ENCODE peak calls at places on chromosomes 1 and 21, in eight cellular contexts. One of them, this sample, is unnamed.

GRCh38 chr1:82091274-82091673 is 290.5 kb downstream of the ADGRL2 start:
- DNase-seq in left lung: no peak
- DNase-seq in HL-60: no peak
- DNase-seq in kidney epithelial cell: no peak
- DNase-seq in AG04449: no peak
- DNase-seq in GM10248: no peak
- DNase-seq in fibroblast of lung: no peak
- DNase-seq in HCT116: no peak
- DNase-seq in this sample: no peak

GRCh38 chr1:36562181-36562685 is 79.5 kb upstream of the CSF3R start:
- DNase-seq in left lung: no peak
- DNase-seq in HL-60: no peak
- DNase-seq in kidney epithelial cell: no peak
- DNase-seq in AG04449: no peak
- DNase-seq in GM10248: no peak
- DNase-seq in fibroblast of lung: no peak
- DNase-seq in HCT116: no peak
- DNase-seq in this sample: no peak

GRCh38 chr1:160261526-160261877 is 847 bp downstream of the DCAF8 start:
- DNase-seq in left lung: no peak
- DNase-seq in HL-60: peak
- DNase-seq in kidney epithelial cell: peak
- DNase-seq in AG04449: peak
- DNase-seq in GM10248: peak
- DNase-seq in fibroblast of lung: peak
- DNase-seq in HCT116: no peak
- DNase-seq in this sample: no peak

GRCh38 chr21:43902441-43902840 is 37.4 kb downstream of the AGPAT3 start:
- DNase-seq in left lung: no peak
- DNase-seq in HL-60: no peak
- DNase-seq in kidney epithelial cell: no peak
- DNase-seq in AG04449: no peak
- DNase-seq in GM10248: no peak
- DNase-seq in fibroblast of lung: no peak
- DNase-seq in HCT116: no peak
- DNase-seq in this sample: no peak

GRCh38 chr1:51093566-51093965 is 8.5 kb upstream of the C1orf185 start:
- DNase-seq in left lung: no peak
- DNase-seq in HL-60: no peak
- DNase-seq in kidney epithelial cell: no peak
- DNase-seq in AG04449: peak
- DNase-seq in GM10248: no peak
- DNase-seq in fibroblast of lung: peak
- DNase-seq in HCT116: no peak
- DNase-seq in this sample: no peak

GRCh38 chr1:40980453-40981121 is 1.1 kb downstream of the CTPS1 start:
- DNase-seq in left lung: no peak
- DNase-seq in HL-60: peak
- DNase-seq in kidney epithelial cell: no peak
- DNase-seq in AG04449: no peak
- DNase-seq in GM10248: peak
- DNase-seq in fibroblast of lung: peak
- DNase-seq in HCT116: no peak
- DNase-seq in this sample: no peak

GRCh38 chr1:66438062-66438970 is 95.6 kb upstream of the SGIP1 start:
- DNase-seq in left lung: no peak
- DNase-seq in HL-60: peak
- DNase-seq in kidney epithelial cell: no peak
- DNase-seq in AG04449: no peak
- DNase-seq in GM10248: no peak
- DNase-seq in fibroblast of lung: no peak
- DNase-seq in HCT116: no peak
- DNase-seq in this sample: no peak

GRCh38 chr1:40477680-40478057 is 579 bp downstream of the ZFP69 start:
- DNase-seq in left lung: no peak
- DNase-seq in HL-60: peak
- DNase-seq in kidney epithelial cell: no peak
- DNase-seq in AG04449: no peak
- DNase-seq in GM10248: peak
- DNase-seq in fibroblast of lung: peak
- DNase-seq in HCT116: no peak
- DNase-seq in this sample: no peak

GRCh38 chr1:214901718-214902117 is 180.8 kb upstream of the KCNK2 start:
- DNase-seq in left lung: no peak
- DNase-seq in HL-60: no peak
- DNase-seq in kidney epithelial cell: no peak
- DNase-seq in AG04449: peak
- DNase-seq in GM10248: no peak
- DNase-seq in fibroblast of lung: peak
- DNase-seq in HCT116: no peak
- DNase-seq in this sample: no peak

GRCh38 chr1:155261888-155262673 is at the start of gene SCAMP3:
- DNase-seq in left lung: peak
- DNase-seq in HL-60: peak
- DNase-seq in kidney epithelial cell: peak
- DNase-seq in AG04449: peak
- DNase-seq in GM10248: peak
- DNase-seq in fibroblast of lung: peak
- DNase-seq in HCT116: peak
- DNase-seq in this sample: peak

GRCh38 chr1:155263067-155263466 is 907 bp upstream of the SCAMP3 start:
- DNase-seq in left lung: no peak
- DNase-seq in HL-60: no peak
- DNase-seq in kidney epithelial cell: no peak
- DNase-seq in AG04449: no peak
- DNase-seq in GM10248: no peak
- DNase-seq in fibroblast of lung: no peak
- DNase-seq in HCT116: no peak
- DNase-seq in this sample: no peak

GRCh38 chr1:155256101-155256852 is 994 bp upstream of the ENTREP3 start:
- DNase-seq in left lung: no peak
- DNase-seq in HL-60: no peak
- DNase-seq in kidney epithelial cell: no peak
- DNase-seq in AG04449: no peak
- DNase-seq in GM10248: no peak
- DNase-seq in fibroblast of lung: no peak
- DNase-seq in HCT116: no peak
- DNase-seq in this sample: no peak

GRCh38 chr1:155260276-155260675 is 1.9 kb downstream of the SCAMP3 start:
- DNase-seq in left lung: no peak
- DNase-seq in HL-60: no peak
- DNase-seq in kidney epithelial cell: no peak
- DNase-seq in AG04449: no peak
- DNase-seq in GM10248: no peak
- DNase-seq in fibroblast of lung: no peak
- DNase-seq in HCT116: no peak
- DNase-seq in this sample: no peak

GRCh38 chr1:155261401-155261887 is 716 bp downstream of the SCAMP3 start:
- DNase-seq in left lung: peak
- DNase-seq in HL-60: peak
- DNase-seq in kidney epithelial cell: no peak
- DNase-seq in AG04449: no peak
- DNase-seq in GM10248: no peak
- DNase-seq in fibroblast of lung: no peak
- DNase-seq in HCT116: no peak
- DNase-seq in this sample: no peak
- TF ChIP-seq CTCF in left lung: no peak
- TF ChIP-seq CTCF in HL-60: no peak
- TF ChIP-seq CTCF in kidney epithelial cell: no peak
- TF ChIP-seq CTCF in AG04449: peak
- TF ChIP-seq CTCF in GM10248: no peak
- TF ChIP-seq CTCF in fibroblast of lung: no peak
- TF ChIP-seq CTCF in HCT116: peak
- TF ChIP-seq CTCF in this sample: no peak

GRCh38 chr1:177351361-177352108 is 180.8 kb downstream of the BRINP2 start:
- DNase-seq in left lung: no peak
- DNase-seq in HL-60: peak
- DNase-seq in kidney epithelial cell: no peak
- DNase-seq in AG04449: no peak
- DNase-seq in GM10248: no peak
- DNase-seq in fibroblast of lung: no peak
- DNase-seq in HCT116: no peak
- DNase-seq in this sample: no peak

GRCh38 chr1:177360791-177361190 is 190.0 kb downstream of the BRINP2 start:
- DNase-seq in left lung: no peak
- DNase-seq in HL-60: no peak
- DNase-seq in kidney epithelial cell: no peak
- DNase-seq in AG04449: no peak
- DNase-seq in GM10248: no peak
- DNase-seq in fibroblast of lung: no peak
- DNase-seq in HCT116: no peak
- DNase-seq in this sample: no peak

GRCh38 chr1:177354247-177354646 is 183.5 kb downstream of the BRINP2 start:
- DNase-seq in left lung: no peak
- DNase-seq in HL-60: no peak
- DNase-seq in kidney epithelial cell: no peak
- DNase-seq in AG04449: no peak
- DNase-seq in GM10248: no peak
- DNase-seq in fibroblast of lung: no peak
- DNase-seq in HCT116: no peak
- DNase-seq in this sample: no peak

DNA sequence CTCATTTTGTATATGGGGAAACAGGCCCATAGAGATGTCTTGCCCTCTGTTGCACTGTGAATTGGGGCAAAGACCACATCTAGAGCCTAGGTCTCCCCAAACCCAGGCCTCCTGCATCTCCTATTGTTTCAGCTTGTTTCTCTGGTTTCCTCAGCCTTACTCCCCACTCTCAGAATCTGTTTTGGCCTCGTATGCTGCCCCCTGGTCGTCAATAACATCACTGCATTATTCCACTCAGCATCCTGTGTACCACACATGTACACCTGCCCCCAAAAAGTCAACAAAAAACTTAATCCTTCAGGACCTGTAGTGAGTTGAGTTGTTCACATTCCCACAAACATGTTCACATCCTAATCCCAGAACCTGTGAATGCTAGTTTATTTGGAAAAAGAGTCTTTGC is 184.8 kb downstream of the BRINP2 start:
- DNase-seq in left lung: no peak
- DNase-seq in HL-60: no peak
- DNase-seq in kidney epithelial cell: no peak
- DNase-seq in AG04449: no peak
- DNase-seq in GM10248: no peak
- DNase-seq in fibroblast of lung: peak
- DNase-seq in HCT116: no peak
- DNase-seq in this sample: no peak
- TF ChIP-seq CTCF in left lung: peak
- TF ChIP-seq CTCF in HL-60: no peak
- TF ChIP-seq CTCF in kidney epithelial cell: peak
- TF ChIP-seq CTCF in AG04449: peak
- TF ChIP-seq CTCF in GM10248: no peak
- TF ChIP-seq CTCF in fibroblast of lung: peak
- TF ChIP-seq CTCF in HCT116: peak
- TF ChIP-seq CTCF in this sample: no peak

GRCh38 chr1:65432918-65433317 is 12.4 kb downstream of the LEPR start:
- DNase-seq in left lung: no peak
- DNase-seq in HL-60: no peak
- DNase-seq in kidney epithelial cell: no peak
- DNase-seq in AG04449: no peak
- DNase-seq in GM10248: no peak
- DNase-seq in fibroblast of lung: no peak
- DNase-seq in HCT116: no peak
- DNase-seq in this sample: no peak

GRCh38 chr1:65435987-65436386 is 15.5 kb downstream of the LEPR start:
- DNase-seq in left lung: no peak
- DNase-seq in HL-60: no peak
- DNase-seq in kidney epithelial cell: no peak
- DNase-seq in AG04449: no peak
- DNase-seq in GM10248: no peak
- DNase-seq in fibroblast of lung: peak
- DNase-seq in HCT116: no peak
- DNase-seq in this sample: no peak

GRCh38 chr1:65431111-65431705 is 10.7 kb downstream of the LEPR start:
- DNase-seq in left lung: no peak
- DNase-seq in HL-60: peak
- DNase-seq in kidney epithelial cell: no peak
- DNase-seq in AG04449: no peak
- DNase-seq in GM10248: peak
- DNase-seq in fibroblast of lung: peak
- DNase-seq in HCT116: no peak
- DNase-seq in this sample: no peak

GRCh38 chr1:65434760-65435159 is 14.3 kb downstream of the LEPR start:
- DNase-seq in left lung: no peak
- DNase-seq in HL-60: no peak
- DNase-seq in kidney epithelial cell: no peak
- DNase-seq in AG04449: no peak
- DNase-seq in GM10248: no peak
- DNase-seq in fibroblast of lung: peak
- DNase-seq in HCT116: no peak
- DNase-seq in this sample: no peak

DNA sequence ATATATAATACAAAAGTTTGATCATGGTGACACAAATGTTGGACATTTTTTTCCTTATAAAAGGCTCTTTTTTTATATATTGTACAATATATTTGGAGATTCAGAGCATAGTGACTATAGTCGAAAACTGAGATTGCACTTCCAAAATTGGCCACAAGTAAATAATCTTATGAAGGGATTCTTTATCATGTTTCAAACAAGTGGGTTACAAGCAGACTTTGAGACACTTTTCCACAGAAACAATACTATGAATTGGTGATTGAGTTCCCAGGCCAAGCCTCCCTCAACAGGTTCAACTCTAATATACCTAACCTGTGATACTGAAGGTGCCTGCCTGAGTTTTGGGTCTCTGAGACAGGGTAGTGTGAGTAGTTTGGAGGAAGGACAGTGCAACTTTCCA is 13.8 kb downstream of the LEPR start:
- DNase-seq in left lung: no peak
- DNase-seq in HL-60: no peak
- DNase-seq in kidney epithelial cell: no peak
- DNase-seq in AG04449: no peak
- DNase-seq in GM10248: no peak
- DNase-seq in fibroblast of lung: no peak
- DNase-seq in HCT116: no peak
- DNase-seq in this sample: no peak
- TF ChIP-seq CTCF in left lung: no peak
- TF ChIP-seq CTCF in HL-60: no peak
- TF ChIP-seq CTCF in kidney epithelial cell: no peak
- TF ChIP-seq CTCF in AG04449: no peak
- TF ChIP-seq CTCF in GM10248: no peak
- TF ChIP-seq CTCF in fibroblast of lung: peak
- TF ChIP-seq CTCF in HCT116: no peak
- TF ChIP-seq CTCF in this sample: no peak

DNA sequence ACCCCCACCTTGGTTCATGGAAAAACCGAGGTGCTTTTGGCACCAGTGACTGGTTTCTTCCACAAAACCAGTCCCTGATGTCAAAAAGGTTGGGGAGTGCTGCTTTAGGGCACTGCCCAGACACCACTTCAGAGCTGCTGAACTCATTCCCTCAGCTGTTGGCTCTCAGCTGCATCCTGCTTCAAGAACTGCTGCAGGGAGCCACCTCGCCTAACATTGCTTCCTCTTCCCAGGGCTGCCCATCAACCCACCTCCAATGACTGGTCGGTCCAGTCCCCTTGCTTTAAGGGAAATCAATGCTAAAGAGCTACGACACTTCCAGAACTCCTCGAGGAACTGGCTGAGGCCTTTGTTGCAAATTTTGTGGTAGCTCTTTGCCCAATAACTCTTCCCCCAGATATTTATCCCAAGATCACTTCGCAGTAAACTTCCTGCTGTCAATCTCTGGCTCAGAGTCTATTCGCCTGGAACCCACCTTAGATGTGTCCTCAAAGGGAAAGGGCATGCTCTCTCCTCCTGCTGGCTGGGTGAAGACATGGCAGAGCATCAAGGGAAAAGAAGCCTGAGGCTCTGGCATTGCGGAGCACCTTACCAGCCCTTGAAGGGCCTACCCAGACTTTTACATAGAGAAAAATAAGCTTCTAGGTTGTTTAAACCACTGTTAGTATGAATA is 29.0 kb downstream of the C1orf52 start:
- DNase-seq in left lung: no peak
- DNase-seq in HL-60: no peak
- DNase-seq in kidney epithelial cell: no peak
- DNase-seq in AG04449: no peak
- DNase-seq in GM10248: no peak
- DNase-seq in fibroblast of lung: no peak
- DNase-seq in HCT116: peak
- DNase-seq in this sample: no peak
- TF ChIP-seq CTCF in left lung: no peak
- TF ChIP-seq CTCF in HL-60: no peak
- TF ChIP-seq CTCF in kidney epithelial cell: peak
- TF ChIP-seq CTCF in AG04449: peak
- TF ChIP-seq CTCF in GM10248: no peak
- TF ChIP-seq CTCF in fibroblast of lung: peak
- TF ChIP-seq CTCF in HCT116: peak
- TF ChIP-seq CTCF in this sample: no peak

This sample was measured in activated B cell treated with CpG ODN at 0.5 μM for 24 hours.